ENCODE peak calls at places on chromosome X, in four cellular contexts. U is activated CD4-positive, alpha-beta memory T cell treated with anti-CD3 and anti-CD28 coated beads, Interleukin-2, amount 10 ng/mL, durations not matched to agents 7 days and 5 days; V is amniotic stem cell; O is left colon. J is an unnamed sample.

GRCh38 chrX:44431206-44431605 is 87.7 kb upstream of the EFHC2 start:
- DNase-seq in O (no peak), U (no peak), V (no peak), J (no peak)

GRCh38 chrX:116499780-116500179 is 37.0 kb upstream of the CT83 start:
- DNase-seq in O (no peak), V (no peak), U (no peak), J (no peak)

GRCh38 chrX:42770566-42770965 is 7.4 kb downstream of the PPP1R2C start:
- DNase-seq in V (no peak), U (no peak), O (no peak), J (no peak)

GRCh38 chrX:40165861-40166260 is 68.1 kb upstream of the BCOR start:
- DNase-seq in O (no peak), V (no peak), U (no peak), J (no peak)

GRCh38 chrX:65668362-65669310 is 1.2 kb downstream of the MSN start:
- DNase-seq in U (peak; percentile 75), O (peak; percentile 39), V (peak; percentile 25), J (peak; percentile 87)

GRCh38 chrX:2928583-2929434 is at the start of gene ARSD:
- DNase-seq in O (peak; percentile 98), V (peak; percentile 67), U (peak; percentile 62), J (no peak)

GRCh38 chrX:107102980-107103379 is 15.6 kb downstream of the RBM41 start:
- DNase-seq in U (no peak), O (no peak), V (no peak), J (no peak)

GRCh38 chrX:153967536-153968214 is 3.9 kb downstream of the HCFC1 start:
- DNase-seq in O (no peak), V (no peak), U (peak; percentile 54), J (no peak)

GRCh38 chrX:71581210-71581609 is 3.0 kb downstream of the GCNA start:
- DNase-seq in V (no peak), O (no peak), U (no peak), J (no peak)

GRCh38 chrX:153929576-153929975 is 3.5 kb upstream of the ARHGAP4 start:
- DNase-seq in U (no peak), V (no peak), O (no peak), J (no peak)

GRCh38 chrX:131763674-131764073 is 219.8 kb downstream of the OR13H1 start:
- DNase-seq in V (peak; percentile 2), O (peak; percentile 83), U (no peak), J (no peak)

GRCh38 chrX:24575496-24575895 is 71.7 kb downstream of the PCYT1B start:
- DNase-seq in O (no peak), V (no peak), U (no peak), J (no peak)

GRCh38 chrX:143296521-143296920 is 220.8 kb downstream of the SPANXN3 start:
- DNase-seq in U (no peak), O (no peak), V (no peak), J (no peak)

GRCh38 chrX:124435616-124436015 is 89.3 kb downstream of the SH2D1A start:
- DNase-seq in V (no peak), O (no peak), U (no peak), J (no peak)